ENCODE peak calls at places on chromosomes 5 and 9, in five cellular contexts. Z is astrocyte of the spinal cord, I is HCT116, V is fibroblast of lung, E is BJ. M is an unnamed sample.

GRCh38 chr9:104557179-104557634 is 11.8 kb upstream of the OR13C8 start:
- DNase-seq in Z (no peak), I (no peak), V (no peak), E (no peak), M (no peak)

GRCh38 chr9:111857555-111858211 is 38.9 kb upstream of the UGCG start:
- DNase-seq in Z (no peak), I (no peak), V (no peak), E (no peak), M (no peak)

GRCh38 chr5:77494935-77495334 is 2.8 kb upstream of the WDR41 start:
- DNase-seq in Z (no peak), I (no peak), V (no peak), E (no peak), M (no peak)

GRCh38 chr9:83962165-83962564 is 17.9 kb downstream of the HNRNPK start:
- DNase-seq in Z (no peak), I (no peak), V (no peak), E (no peak), M (no peak)

GRCh38 chr9:4793412-4794005 is 765 bp downstream of the RCL1 start:
- DNase-seq in Z (peak), I (no peak), V (no peak), E (no peak), M (no peak)

GRCh38 chr5:180353226-180353962 is at the start of gene GFPT2:
- DNase-seq in Z (peak), I (no peak), V (peak), E (no peak), M (peak)

GRCh38 chr5:39253211-39253610 is 33.8 kb upstream of the FYB1 start:
- DNase-seq in Z (no peak), I (no peak), V (peak), E (peak), M (no peak)

GRCh38 chr9:3099601-3100000 is 255.7 kb upstream of the PUM3 start:
- DNase-seq in Z (no peak), I (no peak), V (no peak), E (no peak), M (no peak)

GRCh38 chr9:83701769-83702168 is 6.0 kb downstream of the UBQLN1 start:
- DNase-seq in Z (peak), I (no peak), V (peak), E (peak), M (no peak)

GRCh38 chr9:126781186-126781585 is 23.7 kb upstream of the ZBTB43 start:
- DNase-seq in Z (no peak), I (no peak), V (no peak), E (no peak), M (no peak)

GRCh38 chr9:126781717-126782388 is 23.0 kb upstream of the ZBTB43 start:
- DNase-seq in Z (peak), I (peak), V (peak), E (no peak), M (peak)

GRCh38 chr9:126775926-126776325 is 28.9 kb upstream of the ZBTB43 start:
- DNase-seq in Z (no peak), I (no peak), V (no peak), E (no peak), M (peak)

GRCh38 chr9:126773004-126773607 is 31.7 kb upstream of the ZBTB43 start:
- DNase-seq in Z (no peak), I (no peak), V (no peak), E (no peak), M (peak)

GRCh38 chr9:126777733-126778132 is 27.1 kb upstream of the ZBTB43 start:
- DNase-seq in Z (no peak), I (no peak), V (no peak), E (no peak), M (peak)
- TF ChIP-seq CTCF in Z (no peak), I (peak), V (no peak), E (no peak), M (no peak)

DNA sequence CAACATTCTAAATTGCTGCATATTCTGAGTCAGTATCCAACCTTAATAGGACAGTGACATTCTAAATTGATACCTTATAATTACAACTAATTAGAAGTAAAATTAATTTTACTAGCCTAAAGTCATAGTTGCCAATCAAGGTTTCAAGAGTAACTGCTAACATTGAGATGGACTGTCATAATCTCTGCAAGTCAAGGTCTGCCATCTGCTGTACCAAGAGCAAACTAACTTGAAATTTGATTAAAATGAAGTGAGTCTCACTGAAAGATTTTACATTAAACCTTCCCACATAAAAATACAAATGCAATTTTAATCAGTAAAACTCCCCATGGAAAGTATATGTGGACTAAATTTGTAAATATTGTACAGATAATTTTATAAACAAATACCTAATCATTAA is 235.3 kb downstream of the PRDM9 start:
- DNase-seq in Z (no peak), I (no peak), V (no peak), E (no peak), M (no peak)
- TF ChIP-seq CTCF in Z (no peak), I (no peak), V (no peak), E (no peak), M (no peak)

GRCh38 chr9:32524558-32525461 is 1.2 kb downstream of the RIGI start:
- DNase-seq in Z (no peak), I (no peak), V (peak), E (no peak), M (peak)
- TF ChIP-seq CTCF in Z (no peak), I (no peak), V (no peak), E (no peak), M (no peak)

GRCh38 chr9:116395409-116396037 is 241.9 kb downstream of the PAPPA start:
- DNase-seq in Z (no peak), I (no peak), V (no peak), E (no peak), M (no peak)
- TF ChIP-seq CTCF in Z (no peak), I (no peak), V (no peak), E (no peak), M (no peak)

DNA sequence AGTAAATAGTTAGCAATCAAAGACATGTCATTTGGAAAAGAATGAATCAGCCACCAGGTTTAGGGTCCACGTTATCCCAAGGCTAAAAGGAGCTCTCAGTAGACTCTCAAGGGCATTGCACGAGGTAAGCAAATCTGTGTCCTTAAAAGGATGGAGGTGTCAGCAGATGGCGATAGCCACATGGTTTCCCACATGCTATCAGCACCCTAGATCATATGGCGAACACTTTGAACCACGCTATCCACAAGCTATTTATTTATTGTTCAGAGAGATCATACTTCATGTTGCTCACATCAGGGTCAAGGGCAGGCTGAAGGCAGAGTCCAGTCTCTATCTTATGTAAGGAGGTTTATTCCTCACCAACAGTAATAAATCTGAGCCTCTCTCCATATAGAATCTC is 43.7 kb downstream of the CDH6 start:
- DNase-seq in Z (no peak), I (no peak), V (no peak), E (no peak), M (no peak)
- TF ChIP-seq CTCF in Z (no peak), I (no peak), V (no peak), E (no peak), M (no peak)

GRCh38 chr9:79757906-79758669 is 186.3 kb downstream of the TLE4 start:
- DNase-seq in Z (peak), I (no peak), V (peak), E (no peak), M (no peak)
- TF ChIP-seq CTCF in Z (peak), I (no peak), V (no peak), E (peak), M (no peak)

GRCh38 chr9:131204285-131204684 is 72.0 kb downstream of the FAM78A start:
- DNase-seq in Z (no peak), I (no peak), V (no peak), E (no peak), M (no peak)

GRCh38 chr9:131198316-131198715 is 72.9 kb downstream of the NUP214 start:
- DNase-seq in Z (no peak), I (no peak), V (no peak), E (no peak), M (no peak)

GRCh38 chr9:131206495-131206894 is 69.8 kb downstream of the FAM78A start:
- DNase-seq in Z (no peak), I (no peak), V (no peak), E (no peak), M (no peak)

GRCh38 chr9:131201856-131202255 is 74.5 kb downstream of the FAM78A start:
- DNase-seq in Z (no peak), I (no peak), V (no peak), E (no peak), M (no peak)

DNA sequence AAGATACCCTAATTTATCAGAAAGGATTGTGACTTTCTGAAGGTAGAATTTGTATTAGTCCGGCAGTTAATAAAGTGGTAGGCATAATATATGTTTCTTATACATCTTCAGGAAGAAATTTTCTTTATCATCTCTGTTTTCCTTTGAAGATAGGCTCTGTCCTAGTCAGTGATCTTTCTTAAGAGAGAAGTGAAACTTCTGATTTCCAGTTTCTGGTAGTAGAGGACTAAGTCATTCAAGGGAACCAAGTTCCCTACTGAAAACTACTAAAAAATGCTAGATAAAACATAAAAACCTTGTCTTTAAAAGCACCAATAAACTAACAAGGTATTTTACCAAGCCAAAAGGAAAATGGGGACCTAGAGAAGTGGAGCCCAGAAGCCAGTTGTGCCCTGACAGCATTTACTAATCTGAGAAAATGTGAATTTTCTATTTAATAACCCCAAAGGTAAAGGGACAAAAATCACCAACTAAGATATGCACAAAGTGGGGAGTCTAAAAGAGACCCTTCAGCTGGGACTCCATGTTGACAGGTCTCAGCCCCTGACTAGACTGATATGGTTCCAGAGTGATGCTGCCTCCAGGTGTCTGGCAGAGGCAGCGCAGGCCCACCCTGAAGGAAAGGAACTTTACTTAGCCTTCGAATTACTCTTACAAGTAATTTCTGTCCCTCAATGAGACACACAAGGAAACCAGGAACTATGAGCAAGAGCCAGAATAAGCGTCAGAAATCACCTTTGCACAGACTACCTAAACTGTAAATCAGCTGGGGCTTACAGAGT is 72.7 kb downstream of the FAM78A start:
- DNase-seq in Z (no peak), I (no peak), V (no peak), E (no peak), M (peak)
- TF ChIP-seq CTCF in Z (peak), I (peak), V (no peak), E (no peak), M (no peak)

DNA sequence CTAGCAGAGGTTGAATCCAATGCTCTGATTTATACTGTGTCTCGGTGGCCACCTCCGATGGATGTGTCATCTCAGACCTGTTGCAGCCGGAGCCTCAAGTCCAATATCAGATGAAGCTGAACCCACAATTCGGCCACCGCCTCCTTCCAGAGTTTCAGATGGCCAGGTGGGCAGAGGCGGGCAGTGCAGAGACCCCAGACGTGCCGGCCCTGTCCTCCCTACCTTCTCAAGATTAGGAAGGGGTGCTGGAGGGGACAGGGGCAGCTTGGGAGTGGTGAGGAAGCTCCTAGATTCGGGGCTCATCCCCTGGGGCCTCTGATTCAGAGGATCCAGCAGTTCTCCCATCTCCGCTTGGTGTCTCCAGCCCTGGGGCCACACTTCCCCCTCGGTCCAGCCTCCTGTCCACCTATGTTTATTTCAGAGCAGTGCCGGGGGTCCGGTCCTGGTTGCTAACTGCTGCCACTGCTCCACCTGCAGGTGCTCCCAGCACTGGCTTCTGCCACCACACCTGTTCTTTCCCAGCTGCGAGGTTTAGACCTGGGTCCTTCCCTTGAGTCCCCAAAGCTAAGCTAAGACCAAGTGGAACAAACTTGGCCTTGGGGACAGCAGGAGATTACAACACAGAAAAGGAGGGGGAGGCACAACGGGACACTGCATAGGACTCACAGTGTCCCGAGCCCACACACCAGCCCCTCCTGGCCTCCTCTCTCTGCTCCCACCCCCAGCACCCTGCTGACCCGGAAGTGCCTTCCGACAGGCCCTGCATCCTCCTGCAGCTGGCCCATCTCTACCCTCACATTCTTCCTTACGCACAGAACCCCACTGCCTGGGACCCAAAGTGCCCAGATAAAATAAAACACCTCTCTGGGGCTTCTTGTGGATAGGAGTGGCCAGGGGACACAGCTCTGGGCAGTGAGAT is 81.6 kb downstream of the NTNG2 start:
- DNase-seq in Z (no peak), I (no peak), V (no peak), E (no peak), M (no peak)
- TF ChIP-seq CTCF in Z (no peak), I (no peak), V (no peak), E (no peak), M (no peak)

DNA sequence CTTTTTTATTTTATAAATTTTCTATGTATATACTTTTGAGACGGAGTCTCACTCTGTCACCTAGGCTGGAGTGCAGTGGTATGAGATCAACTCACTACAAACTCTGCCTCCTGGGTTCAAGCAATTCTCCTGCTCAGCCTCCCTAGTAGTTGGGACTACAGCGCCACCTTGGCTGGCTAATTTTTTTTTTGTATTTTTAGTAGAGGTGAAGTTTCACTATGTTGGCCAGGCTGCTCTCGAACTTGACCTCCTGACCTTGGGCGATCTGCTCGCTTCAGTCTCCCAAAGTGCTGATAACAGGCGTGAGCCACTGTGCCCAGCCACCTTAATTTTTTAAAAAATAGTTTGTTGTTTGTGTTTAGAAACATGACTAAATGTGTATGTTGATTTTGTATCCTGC is 76.6 kb downstream of the FBXO4 start:
- DNase-seq in Z (no peak), I (no peak), V (no peak), E (no peak), M (no peak)
- TF ChIP-seq CTCF in Z (no peak), I (no peak), V (no peak), E (no peak), M (no peak)

GRCh38 chr9:7108956-7109355 is 351.2 kb downstream of the KDM4C start:
- DNase-seq in Z (no peak), I (no peak), V (no peak), E (no peak), M (no peak)
- TF ChIP-seq CTCF in Z (no peak), I (no peak), V (no peak), E (no peak), M (no peak)